ENCODE peak calls at places on chromosomes 3 and 15, in eight cellular contexts. One of them, this sample, is unnamed.

GRCh38 chr15:29913528-29914135 is 91.4 kb upstream of the TJP1 start:
- DNase-seq in left ventricle myocardium superior: no peak
- DNase-seq in aorta: no peak
- DNase-seq in fibroblast of lung: peak
- DNase-seq in left cardiac atrium: no peak
- DNase-seq in NCI-H1436: no peak
- DNase-seq in hepatocyte: no peak
- DNase-seq in GM23338: no peak
- DNase-seq in this sample: no peak

GRCh38 chr3:152120606-152121291 is 148.0 kb upstream of the MBNL1 start:
- DNase-seq in left ventricle myocardium superior: no peak
- DNase-seq in left cardiac atrium: no peak
- DNase-seq in GM23338: no peak
- DNase-seq in aorta: no peak
- DNase-seq in NCI-H1436: no peak
- DNase-seq in hepatocyte: no peak
- DNase-seq in fibroblast of lung: peak
- DNase-seq in this sample: no peak

GRCh38 chr3:51678186-51678585 is 7.1 kb downstream of the TEX264 start:
- DNase-seq in hepatocyte: no peak
- DNase-seq in aorta: no peak
- DNase-seq in NCI-H1436: no peak
- DNase-seq in left cardiac atrium: no peak
- DNase-seq in fibroblast of lung: no peak
- DNase-seq in left ventricle myocardium superior: no peak
- DNase-seq in GM23338: no peak
- DNase-seq in this sample: no peak

GRCh38 chr3:159252772-159253384 is 451.0 kb downstream of the MFSD1 start:
- DNase-seq in GM23338: peak
- DNase-seq in aorta: no peak
- DNase-seq in left ventricle myocardium superior: no peak
- DNase-seq in left cardiac atrium: no peak
- DNase-seq in fibroblast of lung: peak
- DNase-seq in NCI-H1436: no peak
- DNase-seq in hepatocyte: peak
- DNase-seq in this sample: peak

GRCh38 chr3:45491344-45491743 is 103.0 kb downstream of the LARS2 start:
- DNase-seq in NCI-H1436: no peak
- DNase-seq in hepatocyte: no peak
- DNase-seq in fibroblast of lung: no peak
- DNase-seq in left cardiac atrium: no peak
- DNase-seq in GM23338: no peak
- DNase-seq in left ventricle myocardium superior: no peak
- DNase-seq in aorta: no peak
- DNase-seq in this sample: no peak

GRCh38 chr3:120244834-120245225 is 40.2 kb downstream of the GPR156 start:
- DNase-seq in fibroblast of lung: no peak
- DNase-seq in GM23338: no peak
- DNase-seq in aorta: no peak
- DNase-seq in hepatocyte: peak
- DNase-seq in left cardiac atrium: no peak
- DNase-seq in left ventricle myocardium superior: no peak
- DNase-seq in NCI-H1436: no peak
- DNase-seq in this sample: no peak

GRCh38 chr3:43748179-43748578 is 57.4 kb downstream of the ABHD5 start:
- DNase-seq in fibroblast of lung: peak
- DNase-seq in left ventricle myocardium superior: no peak
- DNase-seq in aorta: no peak
- DNase-seq in left cardiac atrium: no peak
- DNase-seq in NCI-H1436: no peak
- DNase-seq in hepatocyte: no peak
- DNase-seq in GM23338: no peak
- DNase-seq in this sample: no peak

GRCh38 chr15:60477164-60477563 is 1.8 kb downstream of the ICE2 start:
- DNase-seq in GM23338: no peak
- DNase-seq in left ventricle myocardium superior: no peak
- DNase-seq in hepatocyte: no peak
- DNase-seq in NCI-H1436: no peak
- DNase-seq in fibroblast of lung: no peak
- DNase-seq in aorta: no peak
- DNase-seq in left cardiac atrium: no peak
- DNase-seq in this sample: no peak

GRCh38 chr3:100556656-100557310 is 52.6 kb upstream of the ADGRG7 start:
- DNase-seq in left cardiac atrium: no peak
- DNase-seq in NCI-H1436: no peak
- DNase-seq in fibroblast of lung: peak
- DNase-seq in GM23338: no peak
- DNase-seq in hepatocyte: no peak
- DNase-seq in left ventricle myocardium superior: no peak
- DNase-seq in aorta: no peak
- DNase-seq in this sample: no peak

GRCh38 chr15:52732551-52732950 is 53.4 kb upstream of the ATOSA start:
- DNase-seq in left cardiac atrium: no peak
- DNase-seq in GM23338: no peak
- DNase-seq in hepatocyte: no peak
- DNase-seq in NCI-H1436: no peak
- DNase-seq in left ventricle myocardium superior: no peak
- DNase-seq in aorta: no peak
- DNase-seq in fibroblast of lung: no peak
- DNase-seq in this sample: no peak

GRCh38 chr3:46488735-46489361 is 8.9 kb upstream of the RTP3 start:
- DNase-seq in NCI-H1436: peak
- DNase-seq in hepatocyte: peak
- DNase-seq in fibroblast of lung: peak
- DNase-seq in aorta: peak
- DNase-seq in left cardiac atrium: peak
- DNase-seq in GM23338: peak
- DNase-seq in left ventricle myocardium superior: peak
- DNase-seq in this sample: peak

GRCh38 chr15:52102468-52102867 is 10.1 kb downstream of the BCL2L10 start:
- DNase-seq in left ventricle myocardium superior: no peak
- DNase-seq in NCI-H1436: no peak
- DNase-seq in fibroblast of lung: peak
- DNase-seq in hepatocyte: no peak
- DNase-seq in GM23338: no peak
- DNase-seq in aorta: no peak
- DNase-seq in left cardiac atrium: no peak
- DNase-seq in this sample: no peak

GRCh38 chr3:55648591-55649318 is 161.6 kb upstream of the WNT5A start:
- DNase-seq in GM23338: peak
- DNase-seq in hepatocyte: no peak
- DNase-seq in NCI-H1436: no peak
- DNase-seq in left cardiac atrium: no peak
- DNase-seq in fibroblast of lung: no peak
- DNase-seq in aorta: no peak
- DNase-seq in left ventricle myocardium superior: no peak
- DNase-seq in this sample: no peak

GRCh38 chr3:159882784-159883779 is 105.6 kb upstream of the IL12A start:
- DNase-seq in aorta: no peak
- DNase-seq in GM23338: no peak
- DNase-seq in left cardiac atrium: no peak
- DNase-seq in hepatocyte: no peak
- DNase-seq in left ventricle myocardium superior: peak
- DNase-seq in fibroblast of lung: peak
- DNase-seq in NCI-H1436: peak
- DNase-seq in this sample: peak

GRCh38 chr15:26771168-26771916 is 1.5 kb downstream of the GABRB3 start:
- DNase-seq in fibroblast of lung: no peak
- DNase-seq in left cardiac atrium: peak
- DNase-seq in hepatocyte: peak
- DNase-seq in aorta: no peak
- DNase-seq in left ventricle myocardium superior: peak
- DNase-seq in GM23338: peak
- DNase-seq in NCI-H1436: no peak
- DNase-seq in this sample: no peak

GRCh38 chr3:114308830-114309229 is 15.0 kb downstream of the TIGIT start:
- DNase-seq in aorta: no peak
- DNase-seq in left cardiac atrium: no peak
- DNase-seq in hepatocyte: no peak
- DNase-seq in NCI-H1436: no peak
- DNase-seq in fibroblast of lung: no peak
- DNase-seq in left ventricle myocardium superior: no peak
- DNase-seq in GM23338: no peak
- DNase-seq in this sample: no peak

GRCh38 chr15:73599934-73600333 is 33.3 kb downstream of the NPTN start:
- DNase-seq in fibroblast of lung: no peak
- DNase-seq in hepatocyte: no peak
- DNase-seq in left ventricle myocardium superior: no peak
- DNase-seq in aorta: no peak
- DNase-seq in NCI-H1436: no peak
- DNase-seq in GM23338: no peak
- DNase-seq in left cardiac atrium: no peak
- DNase-seq in this sample: no peak

GRCh38 chr15:93399121-93399520 is 310.1 kb upstream of the RGMA start:
- DNase-seq in left cardiac atrium: no peak
- DNase-seq in left ventricle myocardium superior: no peak
- DNase-seq in aorta: no peak
- DNase-seq in fibroblast of lung: no peak
- DNase-seq in hepatocyte: no peak
- DNase-seq in NCI-H1436: no peak
- DNase-seq in GM23338: no peak
- DNase-seq in this sample: no peak

GRCh38 chr3:42229942-42230688 is 35.9 kb downstream of the CCK start:
- DNase-seq in fibroblast of lung: peak
- DNase-seq in hepatocyte: peak
- DNase-seq in GM23338: peak
- DNase-seq in aorta: no peak
- DNase-seq in left ventricle myocardium superior: no peak
- DNase-seq in NCI-H1436: no peak
- DNase-seq in left cardiac atrium: no peak
- DNase-seq in this sample: no peak

This sample was measured in NCI-H187 treated with DMSO at 0.1 percent for 48 hours.